ENCODE peak calls at places on chromosomes 3 and 15, in six cellular contexts. One of them, this sample, is unnamed.

GRCh38 chr3:38163117-38163870 is 2.0 kb upstream of the OXSR1 start:
- DNase-seq in A549: peak
- DNase-seq in GM12878: no peak
- DNase-seq in endothelial cell of umbilical vein: no peak
- DNase-seq in NB4: peak
- DNase-seq in HepG2: peak
- DNase-seq in this sample: peak

GRCh38 chr3:115475178-115476041 is 147.9 kb upstream of the GAP43 start:
- DNase-seq in A549: no peak
- DNase-seq in GM12878: no peak
- DNase-seq in endothelial cell of umbilical vein: no peak
- DNase-seq in NB4: no peak
- DNase-seq in HepG2: no peak
- DNase-seq in this sample: no peak

GRCh38 chr3:193782280-193782654 is 189.3 kb downstream of the OPA1 start:
- DNase-seq in A549: peak
- DNase-seq in GM12878: no peak
- DNase-seq in endothelial cell of umbilical vein: no peak
- DNase-seq in NB4: no peak
- DNase-seq in HepG2: no peak
- DNase-seq in this sample: peak

GRCh38 chr15:70625438-70625837 is 137.9 kb downstream of the UACA start:
- DNase-seq in A549: no peak
- DNase-seq in GM12878: no peak
- DNase-seq in endothelial cell of umbilical vein: no peak
- DNase-seq in NB4: peak
- DNase-seq in HepG2: no peak
- DNase-seq in this sample: peak

GRCh38 chr3:123352134-123352554 is 96.7 kb downstream of the ADCY5 start:
- DNase-seq in A549: no peak
- DNase-seq in GM12878: no peak
- DNase-seq in endothelial cell of umbilical vein: no peak
- DNase-seq in NB4: no peak
- DNase-seq in HepG2: no peak
- DNase-seq in this sample: no peak

GRCh38 chr3:8518138-8518537 is 16.5 kb downstream of the LMCD1 start:
- DNase-seq in A549: no peak
- DNase-seq in GM12878: no peak
- DNase-seq in endothelial cell of umbilical vein: no peak
- DNase-seq in NB4: no peak
- DNase-seq in HepG2: no peak
- DNase-seq in this sample: no peak

GRCh38 chr15:70528816-70529215 is 234.5 kb downstream of the UACA start:
- DNase-seq in A549: no peak
- DNase-seq in GM12878: no peak
- DNase-seq in endothelial cell of umbilical vein: no peak
- DNase-seq in NB4: no peak
- DNase-seq in HepG2: no peak
- DNase-seq in this sample: no peak

GRCh38 chr3:1963896-1964295 is 134.8 kb upstream of the CNTN4 start:
- DNase-seq in A549: no peak
- DNase-seq in GM12878: no peak
- DNase-seq in endothelial cell of umbilical vein: no peak
- DNase-seq in NB4: no peak
- DNase-seq in HepG2: no peak
- DNase-seq in this sample: no peak

GRCh38 chr3:194134231-194134756 is 1.7 kb upstream of the HES1 start:
- DNase-seq in A549: no peak
- DNase-seq in GM12878: no peak
- DNase-seq in endothelial cell of umbilical vein: no peak
- DNase-seq in NB4: peak
- DNase-seq in HepG2: no peak
- DNase-seq in this sample: no peak

GRCh38 chr3:134369861-134370596 is 4.2 kb downstream of the AMOTL2 start:
- DNase-seq in A549: no peak
- DNase-seq in GM12878: no peak
- DNase-seq in endothelial cell of umbilical vein: peak
- DNase-seq in NB4: no peak
- DNase-seq in HepG2: no peak
- DNase-seq in this sample: no peak

GRCh38 chr3:13077431-13078157 is 4.4 kb upstream of the IQSEC1 start:
- DNase-seq in A549: no peak
- DNase-seq in GM12878: no peak
- DNase-seq in endothelial cell of umbilical vein: no peak
- DNase-seq in NB4: no peak
- DNase-seq in HepG2: no peak
- DNase-seq in this sample: no peak

GRCh38 chr15:69509131-69509530 is 56.5 kb downstream of the RPLP1 start:
- DNase-seq in A549: no peak
- DNase-seq in GM12878: no peak
- DNase-seq in endothelial cell of umbilical vein: no peak
- DNase-seq in NB4: no peak
- DNase-seq in HepG2: no peak
- DNase-seq in this sample: no peak

GRCh38 chr3:189393598-189393997 is 221.8 kb downstream of the TPRG1 start:
- DNase-seq in A549: peak
- DNase-seq in GM12878: no peak
- DNase-seq in endothelial cell of umbilical vein: no peak
- DNase-seq in NB4: peak
- DNase-seq in HepG2: no peak
- DNase-seq in this sample: no peak

GRCh38 chr3:128276151-128276445 is 122.8 kb downstream of the EEFSEC start:
- DNase-seq in A549: no peak
- DNase-seq in GM12878: no peak
- DNase-seq in endothelial cell of umbilical vein: no peak
- DNase-seq in NB4: no peak
- DNase-seq in HepG2: no peak
- DNase-seq in this sample: no peak

GRCh38 chr3:42505849-42506410 is 3.5 kb downstream of the VIPR1 start:
- DNase-seq in A549: no peak
- DNase-seq in GM12878: no peak
- DNase-seq in endothelial cell of umbilical vein: no peak
- DNase-seq in NB4: no peak
- DNase-seq in HepG2: no peak
- DNase-seq in this sample: no peak

GRCh38 chr15:67611803-67612369 is 69.4 kb downstream of the MAP2K5 start:
- DNase-seq in A549: no peak
- DNase-seq in GM12878: no peak
- DNase-seq in endothelial cell of umbilical vein: peak
- DNase-seq in NB4: no peak
- DNase-seq in HepG2: peak
- DNase-seq in this sample: no peak
- TF ChIP-seq MYC in A549: no peak
- TF ChIP-seq MYC in GM12878: no peak
- TF ChIP-seq MYC in endothelial cell of umbilical vein: no peak
- TF ChIP-seq MYC in NB4: no peak
- TF ChIP-seq MYC in HepG2: no peak
- TF ChIP-seq MYC in this sample: no peak

GRCh38 chr15:83610132-83610531 is 43.8 kb upstream of the ADAMTSL3 start:
- DNase-seq in A549: no peak
- DNase-seq in GM12878: no peak
- DNase-seq in endothelial cell of umbilical vein: no peak
- DNase-seq in NB4: no peak
- DNase-seq in HepG2: no peak
- DNase-seq in this sample: no peak

GRCh38 chr15:83602021-83602420 is 51.9 kb upstream of the ADAMTSL3 start:
- DNase-seq in A549: no peak
- DNase-seq in GM12878: no peak
- DNase-seq in endothelial cell of umbilical vein: no peak
- DNase-seq in NB4: no peak
- DNase-seq in HepG2: no peak
- DNase-seq in this sample: no peak

GRCh38 chr15:83605049-83605448 is 48.9 kb upstream of the ADAMTSL3 start:
- DNase-seq in A549: no peak
- DNase-seq in GM12878: no peak
- DNase-seq in endothelial cell of umbilical vein: no peak
- DNase-seq in NB4: no peak
- DNase-seq in HepG2: no peak
- DNase-seq in this sample: no peak

GRCh38 chr15:83604549-83604948 is 49.4 kb upstream of the ADAMTSL3 start:
- DNase-seq in A549: no peak
- DNase-seq in GM12878: no peak
- DNase-seq in endothelial cell of umbilical vein: no peak
- DNase-seq in NB4: no peak
- DNase-seq in HepG2: no peak
- DNase-seq in this sample: no peak

DNA sequence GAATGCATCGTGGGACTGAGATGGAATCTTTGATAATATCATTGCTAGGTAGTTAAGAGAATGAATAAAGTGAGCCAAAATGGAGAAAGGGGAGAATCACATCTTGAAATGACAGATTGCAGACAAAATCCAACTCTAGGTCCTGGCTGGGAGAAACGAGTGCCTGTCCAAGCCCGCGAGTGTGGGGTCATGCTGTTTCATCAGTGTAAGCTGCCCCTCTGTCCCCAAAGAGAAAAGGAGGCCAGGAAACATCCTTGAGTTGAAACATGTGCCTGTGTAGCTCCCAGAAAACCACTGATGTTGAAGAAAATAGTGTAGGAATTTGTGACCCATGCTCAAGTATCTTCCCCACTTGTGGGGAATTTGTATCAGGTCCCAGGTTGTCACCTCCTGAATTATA is 48.3 kb upstream of the ADAMTSL3 start:
- DNase-seq in A549: no peak
- DNase-seq in GM12878: no peak
- DNase-seq in endothelial cell of umbilical vein: no peak
- DNase-seq in NB4: no peak
- DNase-seq in HepG2: no peak
- DNase-seq in this sample: no peak
- TF ChIP-seq MYC in A549: no peak
- TF ChIP-seq MYC in GM12878: no peak
- TF ChIP-seq MYC in endothelial cell of umbilical vein: no peak
- TF ChIP-seq MYC in NB4: no peak
- TF ChIP-seq MYC in HepG2: no peak
- TF ChIP-seq MYC in this sample: no peak

GRCh38 chr15:60795889-60796288 is 316.9 kb upstream of the ICE2 start:
- DNase-seq in A549: no peak
- DNase-seq in GM12878: peak
- DNase-seq in endothelial cell of umbilical vein: no peak
- DNase-seq in NB4: no peak
- DNase-seq in HepG2: no peak
- DNase-seq in this sample: no peak

GRCh38 chr15:60798821-60799220 is 319.9 kb upstream of the ICE2 start:
- DNase-seq in A549: no peak
- DNase-seq in GM12878: peak
- DNase-seq in endothelial cell of umbilical vein: no peak
- DNase-seq in NB4: no peak
- DNase-seq in HepG2: peak
- DNase-seq in this sample: no peak

GRCh38 chr15:60799885-60800728 is 321.2 kb upstream of the ICE2 start:
- DNase-seq in A549: no peak
- DNase-seq in GM12878: no peak
- DNase-seq in endothelial cell of umbilical vein: no peak
- DNase-seq in NB4: no peak
- DNase-seq in HepG2: no peak
- DNase-seq in this sample: no peak

GRCh38 chr15:60795471-60795870 is 316.5 kb upstream of the ICE2 start:
- DNase-seq in A549: no peak
- DNase-seq in GM12878: no peak
- DNase-seq in endothelial cell of umbilical vein: no peak
- DNase-seq in NB4: no peak
- DNase-seq in HepG2: no peak
- DNase-seq in this sample: no peak

DNA sequence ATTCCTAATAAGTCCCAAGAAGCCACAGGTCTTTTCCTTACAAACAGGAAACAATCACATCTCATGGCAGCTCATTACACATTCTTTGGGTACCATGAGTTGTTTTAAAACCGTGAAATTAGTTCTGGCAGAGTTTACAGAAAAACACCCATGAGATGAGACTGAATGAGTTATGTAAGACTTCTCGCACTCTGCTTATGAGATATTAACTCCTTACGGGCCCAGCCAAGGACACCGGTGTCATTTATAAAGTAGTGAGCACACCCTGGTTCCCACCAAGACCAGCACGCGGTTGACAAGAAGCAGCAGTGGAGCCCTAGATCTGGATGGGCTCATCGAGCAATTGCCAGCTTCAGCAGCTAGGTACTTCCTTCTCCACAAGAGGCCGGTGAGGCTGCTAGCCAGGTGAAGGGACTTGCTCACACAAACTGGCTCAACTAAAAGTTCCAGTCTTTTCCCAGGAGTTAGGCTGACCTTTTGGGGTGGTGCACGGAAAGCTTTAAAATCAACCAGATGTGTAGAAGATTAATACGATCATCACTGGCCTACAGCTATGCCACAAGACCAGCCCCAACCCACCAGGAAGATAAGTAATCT is 318.6 kb upstream of the ICE2 start:
- DNase-seq in A549: no peak
- DNase-seq in GM12878: no peak
- DNase-seq in endothelial cell of umbilical vein: no peak
- DNase-seq in NB4: no peak
- DNase-seq in HepG2: no peak
- DNase-seq in this sample: no peak
- TF ChIP-seq MYC in A549: no peak
- TF ChIP-seq MYC in GM12878: no peak
- TF ChIP-seq MYC in endothelial cell of umbilical vein: no peak
- TF ChIP-seq MYC in NB4: no peak
- TF ChIP-seq MYC in HepG2: no peak
- TF ChIP-seq MYC in this sample: no peak

DNA sequence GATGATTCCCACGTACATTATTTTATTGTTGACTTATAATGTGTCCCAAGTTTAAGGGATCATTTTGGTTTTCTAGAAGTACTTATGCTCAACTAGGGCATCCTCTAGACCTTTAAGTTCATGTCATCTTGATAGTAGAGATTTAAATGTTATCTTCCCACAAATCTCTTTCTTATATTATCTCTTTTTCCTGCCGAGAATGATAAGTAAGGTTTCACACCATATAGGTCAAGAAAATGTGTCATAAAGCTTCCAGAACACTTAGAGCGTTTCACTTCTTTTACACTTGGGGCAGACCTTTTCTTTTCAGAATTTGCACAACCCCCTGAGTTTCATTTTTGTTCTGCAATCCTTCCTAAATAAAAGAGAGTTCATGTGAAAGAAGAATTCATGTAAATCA is 142.0 kb upstream of the CBLB start:
- DNase-seq in A549: no peak
- DNase-seq in GM12878: no peak
- DNase-seq in endothelial cell of umbilical vein: no peak
- DNase-seq in NB4: no peak
- DNase-seq in HepG2: no peak
- DNase-seq in this sample: no peak
- TF ChIP-seq MYC in A549: no peak
- TF ChIP-seq MYC in GM12878: no peak
- TF ChIP-seq MYC in endothelial cell of umbilical vein: no peak
- TF ChIP-seq MYC in NB4: no peak
- TF ChIP-seq MYC in HepG2: no peak
- TF ChIP-seq MYC in this sample: no peak